ENCODE peak calls at places on chromosomes 4 and X, in eight cellular contexts. One of them, this sample, is unnamed.

GRCh38 chr4:15084780-15085179 is 82.5 kb downstream of the CPEB2 start:
- DNase-seq in A549: no peak
- DNase-seq in GM12878: no peak
- DNase-seq in K562: no peak
- DNase-seq in endothelial cell of umbilical vein: no peak
- DNase-seq in HCT116: no peak
- DNase-seq in HepG2: no peak
- DNase-seq in H1: no peak
- DNase-seq in this sample: no peak

GRCh38 chrX:150548684-150549083 is 19.7 kb upstream of the MTM1 start:
- DNase-seq in A549: no peak
- DNase-seq in GM12878: no peak
- DNase-seq in K562: no peak
- DNase-seq in endothelial cell of umbilical vein: no peak
- DNase-seq in HCT116: no peak
- DNase-seq in HepG2: no peak
- DNase-seq in H1: no peak
- DNase-seq in this sample: peak

GRCh38 chrX:989959-990510 is 222.4 kb downstream of the CRLF2 start:
- DNase-seq in A549: peak
- DNase-seq in GM12878: peak
- DNase-seq in K562: peak
- DNase-seq in endothelial cell of umbilical vein: no peak
- DNase-seq in HCT116: peak
- DNase-seq in HepG2: no peak
- DNase-seq in H1: no peak
- DNase-seq in this sample: peak

GRCh38 chrX:69268637-69269036 is 103.4 kb upstream of the PJA1 start:
- DNase-seq in A549: no peak
- DNase-seq in GM12878: no peak
- DNase-seq in K562: no peak
- DNase-seq in endothelial cell of umbilical vein: no peak
- DNase-seq in HCT116: no peak
- DNase-seq in HepG2: peak
- DNase-seq in H1: no peak
- DNase-seq in this sample: peak

GRCh38 chr4:68615699-68616422 is 39.7 kb upstream of the UGT2B17 start:
- DNase-seq in A549: no peak
- DNase-seq in GM12878: no peak
- DNase-seq in K562: no peak
- DNase-seq in endothelial cell of umbilical vein: no peak
- DNase-seq in HCT116: no peak
- DNase-seq in HepG2: no peak
- DNase-seq in H1: no peak
- DNase-seq in this sample: no peak

GRCh38 chr4:144174401-144175067 is 34.0 kb upstream of the GYPA start:
- DNase-seq in A549: peak
- DNase-seq in GM12878: peak
- DNase-seq in K562: peak
- DNase-seq in endothelial cell of umbilical vein: peak
- DNase-seq in HCT116: peak
- DNase-seq in HepG2: peak
- DNase-seq in H1: no peak
- DNase-seq in this sample: peak

GRCh38 chr4:143389543-143390195 is 53.0 kb downstream of the GAB1 start:
- DNase-seq in A549: no peak
- DNase-seq in GM12878: no peak
- DNase-seq in K562: no peak
- DNase-seq in endothelial cell of umbilical vein: no peak
- DNase-seq in HCT116: no peak
- DNase-seq in HepG2: peak
- DNase-seq in H1: no peak
- DNase-seq in this sample: no peak

GRCh38 chrX:69178592-69178991 is 13.3 kb upstream of the PJA1 start:
- DNase-seq in A549: no peak
- DNase-seq in GM12878: no peak
- DNase-seq in K562: no peak
- DNase-seq in endothelial cell of umbilical vein: no peak
- DNase-seq in HCT116: no peak
- DNase-seq in HepG2: no peak
- DNase-seq in H1: no peak
- DNase-seq in this sample: no peak

GRCh38 chrX:17692709-17693346 is 44.5 kb upstream of the SCML1 start:
- DNase-seq in A549: no peak
- DNase-seq in GM12878: no peak
- DNase-seq in K562: no peak
- DNase-seq in endothelial cell of umbilical vein: no peak
- DNase-seq in HCT116: no peak
- DNase-seq in HepG2: no peak
- DNase-seq in H1: no peak
- DNase-seq in this sample: no peak

GRCh38 chr4:118356731-118357130 is 3.9 kb upstream of the PRSS12 start:
- DNase-seq in A549: no peak
- DNase-seq in GM12878: no peak
- DNase-seq in K562: no peak
- DNase-seq in endothelial cell of umbilical vein: no peak
- DNase-seq in HCT116: no peak
- DNase-seq in HepG2: no peak
- DNase-seq in H1: no peak
- DNase-seq in this sample: peak

GRCh38 chr4:73832651-73833237 is 3.7 kb upstream of the CXCL6 start:
- DNase-seq in A549: no peak
- DNase-seq in GM12878: no peak
- DNase-seq in K562: peak
- DNase-seq in endothelial cell of umbilical vein: no peak
- DNase-seq in HCT116: no peak
- DNase-seq in HepG2: no peak
- DNase-seq in H1: no peak
- DNase-seq in this sample: peak

GRCh38 chrX:31036895-31037294 is 34.9 kb downstream of the FTHL17 start:
- DNase-seq in A549: peak
- DNase-seq in GM12878: no peak
- DNase-seq in K562: peak
- DNase-seq in endothelial cell of umbilical vein: peak
- DNase-seq in HCT116: peak
- DNase-seq in HepG2: peak
- DNase-seq in H1: peak
- DNase-seq in this sample: peak

GRCh38 chr4:126558596-126558995 is 1074.2 kb upstream of the INTU start:
- DNase-seq in A549: no peak
- DNase-seq in GM12878: no peak
- DNase-seq in K562: no peak
- DNase-seq in endothelial cell of umbilical vein: no peak
- DNase-seq in HCT116: no peak
- DNase-seq in HepG2: no peak
- DNase-seq in H1: no peak
- DNase-seq in this sample: no peak

GRCh38 chr4:95023110-95023509 is 265.4 kb downstream of the BMPR1B start:
- DNase-seq in A549: no peak
- DNase-seq in GM12878: no peak
- DNase-seq in K562: no peak
- DNase-seq in endothelial cell of umbilical vein: no peak
- DNase-seq in HCT116: no peak
- DNase-seq in HepG2: no peak
- DNase-seq in H1: no peak
- DNase-seq in this sample: no peak

GRCh38 chr4:79367111-79367510 is 40.9 kb downstream of the GK2 start:
- DNase-seq in A549: no peak
- DNase-seq in GM12878: no peak
- DNase-seq in K562: no peak
- DNase-seq in endothelial cell of umbilical vein: no peak
- DNase-seq in HCT116: no peak
- DNase-seq in HepG2: no peak
- DNase-seq in H1: no peak
- DNase-seq in this sample: no peak

GRCh38 chr4:173413043-173413442 is 14.1 kb upstream of the SCRG1 start:
- DNase-seq in A549: no peak
- DNase-seq in GM12878: no peak
- DNase-seq in K562: no peak
- DNase-seq in endothelial cell of umbilical vein: peak
- DNase-seq in HCT116: no peak
- DNase-seq in HepG2: no peak
- DNase-seq in H1: no peak
- DNase-seq in this sample: peak

GRCh38 chrX:2502668-2503519 is 2.1 kb upstream of the DHRSX start:
- DNase-seq in A549: peak
- DNase-seq in GM12878: no peak
- DNase-seq in K562: peak
- DNase-seq in endothelial cell of umbilical vein: no peak
- DNase-seq in HCT116: no peak
- DNase-seq in HepG2: no peak
- DNase-seq in H1: no peak
- DNase-seq in this sample: peak

GRCh38 chr4:183806341-183806740 is 98.8 kb upstream of the STOX2 start:
- DNase-seq in A549: no peak
- DNase-seq in GM12878: no peak
- DNase-seq in K562: no peak
- DNase-seq in endothelial cell of umbilical vein: no peak
- DNase-seq in HCT116: no peak
- DNase-seq in HepG2: no peak
- DNase-seq in H1: no peak
- DNase-seq in this sample: no peak

GRCh38 chr4:183801460-183802168 is 103.5 kb upstream of the STOX2 start:
- DNase-seq in A549: no peak
- DNase-seq in GM12878: no peak
- DNase-seq in K562: no peak
- DNase-seq in endothelial cell of umbilical vein: no peak
- DNase-seq in HCT116: no peak
- DNase-seq in HepG2: no peak
- DNase-seq in H1: no peak
- DNase-seq in this sample: no peak

GRCh38 chr4:183808102-183808466 is 97.0 kb upstream of the STOX2 start:
- DNase-seq in A549: no peak
- DNase-seq in GM12878: no peak
- DNase-seq in K562: no peak
- DNase-seq in endothelial cell of umbilical vein: no peak
- DNase-seq in HCT116: no peak
- DNase-seq in HepG2: no peak
- DNase-seq in H1: no peak
- DNase-seq in this sample: no peak

GRCh38 chr4:183812567-183812966 is 92.5 kb upstream of the STOX2 start:
- DNase-seq in A549: no peak
- DNase-seq in GM12878: no peak
- DNase-seq in K562: no peak
- DNase-seq in endothelial cell of umbilical vein: no peak
- DNase-seq in HCT116: no peak
- DNase-seq in HepG2: no peak
- DNase-seq in H1: no peak
- DNase-seq in this sample: no peak

GRCh38 chr4:183807420-183808101 is 97.5 kb upstream of the STOX2 start:
- DNase-seq in A549: no peak
- DNase-seq in GM12878: no peak
- DNase-seq in K562: no peak
- DNase-seq in endothelial cell of umbilical vein: no peak
- DNase-seq in HCT116: no peak
- DNase-seq in HepG2: no peak
- DNase-seq in H1: peak
- DNase-seq in this sample: no peak
- H3K4me3 ChIP-seq in A549: no peak
- H3K4me3 ChIP-seq in GM12878: no peak
- H3K4me3 ChIP-seq in K562: no peak
- H3K4me3 ChIP-seq in endothelial cell of umbilical vein: no peak
- H3K4me3 ChIP-seq in HCT116: no peak
- H3K4me3 ChIP-seq in HepG2: no peak
- H3K4me3 ChIP-seq in H1: no peak
- H3K4me3 ChIP-seq in this sample: no peak

DNA sequence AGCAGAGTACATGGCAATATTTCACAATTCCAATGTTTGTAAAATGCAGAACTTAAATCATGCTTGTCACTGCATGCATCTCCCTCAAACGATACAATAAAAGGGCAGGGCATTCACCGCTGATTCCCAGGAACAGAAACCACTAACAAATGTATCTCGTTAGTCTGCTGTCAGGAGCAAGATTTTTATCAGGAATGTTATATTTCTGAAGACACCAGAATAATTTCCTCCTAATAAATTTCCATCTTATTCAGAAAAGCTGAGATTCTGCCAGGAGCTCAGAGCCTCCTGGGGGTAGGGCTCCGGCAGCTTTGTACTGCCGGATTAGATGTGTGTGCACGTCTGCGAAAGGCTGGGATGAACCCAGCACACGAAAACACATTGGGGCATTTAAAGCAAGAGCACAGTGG is 54.0 kb upstream of the LDB2 start:
- DNase-seq in A549: no peak
- DNase-seq in GM12878: no peak
- DNase-seq in K562: no peak
- DNase-seq in endothelial cell of umbilical vein: peak
- DNase-seq in HCT116: no peak
- DNase-seq in HepG2: no peak
- DNase-seq in H1: no peak
- DNase-seq in this sample: no peak
- TF ChIP-seq MAX in A549: no peak
- TF ChIP-seq MAX in GM12878: no peak
- TF ChIP-seq MAX in K562: no peak
- TF ChIP-seq MAX in endothelial cell of umbilical vein: no peak
- TF ChIP-seq MAX in HCT116: no peak
- TF ChIP-seq MAX in HepG2: no peak
- TF ChIP-seq MAX in H1: no peak
- TF ChIP-seq MAX in this sample: no peak

GRCh38 chr4:7104366-7105031 is 36.6 kb upstream of the GRPEL1 start:
- DNase-seq in A549: no peak
- DNase-seq in GM12878: no peak
- DNase-seq in K562: no peak
- DNase-seq in endothelial cell of umbilical vein: no peak
- DNase-seq in HCT116: no peak
- DNase-seq in HepG2: no peak
- DNase-seq in H1: no peak
- DNase-seq in this sample: no peak

GRCh38 chr4:7103599-7104365 is 35.9 kb upstream of the GRPEL1 start:
- DNase-seq in A549: peak
- DNase-seq in GM12878: no peak
- DNase-seq in K562: no peak
- DNase-seq in endothelial cell of umbilical vein: peak
- DNase-seq in HCT116: no peak
- DNase-seq in HepG2: peak
- DNase-seq in H1: no peak
- DNase-seq in this sample: no peak

GRCh38 chr4:7105261-7105660 is 37.4 kb upstream of the GRPEL1 start:
- DNase-seq in A549: no peak
- DNase-seq in GM12878: no peak
- DNase-seq in K562: no peak
- DNase-seq in endothelial cell of umbilical vein: no peak
- DNase-seq in HCT116: no peak
- DNase-seq in HepG2: no peak
- DNase-seq in H1: no peak
- DNase-seq in this sample: no peak

GRCh38 chr4:7101692-7102515 is 34.0 kb upstream of the GRPEL1 start:
- DNase-seq in A549: peak
- DNase-seq in GM12878: no peak
- DNase-seq in K562: peak
- DNase-seq in endothelial cell of umbilical vein: peak
- DNase-seq in HCT116: peak
- DNase-seq in HepG2: peak
- DNase-seq in H1: peak
- DNase-seq in this sample: peak

GRCh38 chr4:7103031-7103598 is 35.3 kb upstream of the GRPEL1 start:
- DNase-seq in A549: peak
- DNase-seq in GM12878: peak
- DNase-seq in K562: peak
- DNase-seq in endothelial cell of umbilical vein: no peak
- DNase-seq in HCT116: peak
- DNase-seq in HepG2: peak
- DNase-seq in H1: peak
- DNase-seq in this sample: peak
- TF ChIP-seq POLR2A in A549: peak
- TF ChIP-seq POLR2A in GM12878: peak
- TF ChIP-seq POLR2A in K562: peak
- TF ChIP-seq POLR2A in endothelial cell of umbilical vein: peak
- TF ChIP-seq POLR2A in HCT116: peak
- TF ChIP-seq POLR2A in HepG2: peak
- TF ChIP-seq POLR2A in H1: peak
- TF ChIP-seq POLR2A in this sample: peak

GRCh38 chr4:142353149-142353738 is 492.9 kb downstream of the INPP4B start:
- DNase-seq in A549: no peak
- DNase-seq in GM12878: no peak
- DNase-seq in K562: peak
- DNase-seq in endothelial cell of umbilical vein: peak
- DNase-seq in HCT116: peak
- DNase-seq in HepG2: peak
- DNase-seq in H1: no peak
- DNase-seq in this sample: peak
- H3K4me3 ChIP-seq in A549: no peak
- H3K4me3 ChIP-seq in GM12878: no peak
- H3K4me3 ChIP-seq in K562: no peak
- H3K4me3 ChIP-seq in endothelial cell of umbilical vein: no peak
- H3K4me3 ChIP-seq in HCT116: no peak
- H3K4me3 ChIP-seq in HepG2: no peak
- H3K4me3 ChIP-seq in H1: no peak
- H3K4me3 ChIP-seq in this sample: no peak